ENCODE peak calls at places on chromosomes 1 and 21, in five cellular contexts. One of them, this sample, is unnamed.

GRCh38 chr1:56437959-56438358 is 141.4 kb downstream of the PLPP3 start:
- DNase-seq in NCI-H187: no peak
- DNase-seq in cardiac fibroblast: no peak
- DNase-seq in KBM-7: no peak
- DNase-seq in A549: no peak
- DNase-seq in this sample: no peak

GRCh38 chr1:177200290-177200689 is 29.5 kb downstream of the BRINP2 start:
- DNase-seq in NCI-H187: no peak
- DNase-seq in cardiac fibroblast: no peak
- DNase-seq in KBM-7: no peak
- DNase-seq in A549: no peak
- DNase-seq in this sample: no peak

GRCh38 chr1:68799096-68799495 is 302.2 kb upstream of the DEPDC1 start:
- DNase-seq in NCI-H187: no peak
- DNase-seq in cardiac fibroblast: no peak
- DNase-seq in KBM-7: no peak
- DNase-seq in A549: no peak
- DNase-seq in this sample: no peak

GRCh38 chr1:154502742-154503111 is 515 bp upstream of the SHE start:
- DNase-seq in NCI-H187: no peak
- DNase-seq in cardiac fibroblast: no peak
- DNase-seq in KBM-7: no peak
- DNase-seq in A549: no peak
- DNase-seq in this sample: no peak

GRCh38 chr21:31725202-31725840 is 6.6 kb downstream of the SCAF4 start:
- DNase-seq in NCI-H187: no peak
- DNase-seq in cardiac fibroblast: no peak
- DNase-seq in KBM-7: no peak
- DNase-seq in A549: no peak
- DNase-seq in this sample: no peak

GRCh38 chr21:42193721-42194120 is 25.2 kb upstream of the ABCG1 start:
- DNase-seq in NCI-H187: no peak
- DNase-seq in cardiac fibroblast: no peak
- DNase-seq in KBM-7: no peak
- DNase-seq in A549: no peak
- DNase-seq in this sample: no peak

GRCh38 chr1:7421471-7422075 is 349.5 kb upstream of the VAMP3 start:
- DNase-seq in NCI-H187: no peak
- DNase-seq in cardiac fibroblast: no peak
- DNase-seq in KBM-7: no peak
- DNase-seq in A549: no peak
- DNase-seq in this sample: no peak

GRCh38 chr1:199404191-199404590 is 623.3 kb upstream of the NR5A2 start:
- DNase-seq in NCI-H187: no peak
- DNase-seq in cardiac fibroblast: peak; percentile 12
- DNase-seq in KBM-7: no peak
- DNase-seq in A549: no peak
- DNase-seq in this sample: peak; percentile 75

GRCh38 chr1:155981266-155982088 is 3.1 kb upstream of the ARHGEF2 start:
- DNase-seq in NCI-H187: no peak
- DNase-seq in cardiac fibroblast: peak; percentile 85
- DNase-seq in KBM-7: peak; percentile 73
- DNase-seq in A549: no peak
- DNase-seq in this sample: no peak

GRCh38 chr1:8421721-8422120 is 103.8 kb downstream of the SLC45A1 start:
- DNase-seq in NCI-H187: no peak
- DNase-seq in cardiac fibroblast: peak; percentile 36
- DNase-seq in KBM-7: no peak
- DNase-seq in A549: no peak
- DNase-seq in this sample: no peak

GRCh38 chr1:111204211-111204883 is 3.9 kb upstream of the DENND2D start:
- DNase-seq in NCI-H187: no peak
- DNase-seq in cardiac fibroblast: no peak
- DNase-seq in KBM-7: no peak
- DNase-seq in A549: peak; percentile 10
- DNase-seq in this sample: no peak

GRCh38 chr1:170134126-170134525 is 11.6 kb upstream of the NTMT2 start:
- DNase-seq in NCI-H187: no peak
- DNase-seq in cardiac fibroblast: no peak
- DNase-seq in KBM-7: no peak
- DNase-seq in A549: no peak
- DNase-seq in this sample: no peak

GRCh38 chr1:184910596-184910995 is 63.7 kb downstream of the NIBAN1 start:
- DNase-seq in NCI-H187: no peak
- DNase-seq in cardiac fibroblast: peak; percentile 80
- DNase-seq in KBM-7: no peak
- DNase-seq in A549: no peak
- DNase-seq in this sample: no peak

GRCh38 chr1:95084317-95085176 is 11.8 kb upstream of the ALG14 start:
- DNase-seq in NCI-H187: no peak
- DNase-seq in cardiac fibroblast: peak; percentile 41
- DNase-seq in KBM-7: peak; percentile 41
- DNase-seq in A549: peak; percentile 46
- DNase-seq in this sample: peak; percentile 11

GRCh38 chr1:243421784-243422183 is 165.9 kb downstream of the SDCCAG8 start:
- DNase-seq in NCI-H187: no peak
- DNase-seq in cardiac fibroblast: peak; percentile 71
- DNase-seq in KBM-7: peak; percentile 84
- DNase-seq in A549: peak; percentile 46
- DNase-seq in this sample: peak; percentile 77

GRCh38 chr1:86965012-86965826 is 50.8 kb downstream of the HS2ST1 start:
- DNase-seq in NCI-H187: no peak
- DNase-seq in cardiac fibroblast: peak; percentile 67
- DNase-seq in KBM-7: peak; percentile 62
- DNase-seq in A549: peak; percentile 31
- DNase-seq in this sample: no peak

GRCh38 chr21:46092026-46092764 is 5.7 kb upstream of the COL6A2 start:
- DNase-seq in NCI-H187: no peak
- DNase-seq in cardiac fibroblast: peak; percentile 98
- DNase-seq in KBM-7: no peak
- DNase-seq in A549: no peak
- DNase-seq in this sample: no peak

GRCh38 chr1:51410568-51411460 is 80.5 kb upstream of the TTC39A start:
- DNase-seq in NCI-H187: no peak
- DNase-seq in cardiac fibroblast: peak; percentile 34
- DNase-seq in KBM-7: no peak
- DNase-seq in A549: no peak
- DNase-seq in this sample: no peak

GRCh38 chr1:19635646-19636045 is 8.5 kb upstream of the NBL1 start:
- DNase-seq in NCI-H187: no peak
- DNase-seq in cardiac fibroblast: no peak
- DNase-seq in KBM-7: no peak
- DNase-seq in A549: no peak
- DNase-seq in this sample: no peak

GRCh38 chr1:10637833-10638558 is 158.4 kb downstream of the CASZ1 start:
- DNase-seq in NCI-H187: no peak
- DNase-seq in cardiac fibroblast: no peak
- DNase-seq in KBM-7: no peak
- DNase-seq in A549: no peak
- DNase-seq in this sample: no peak

GRCh38 chr1:56508523-56508983 is 70.8 kb downstream of the PLPP3 start:
- DNase-seq in NCI-H187: no peak
- DNase-seq in cardiac fibroblast: peak; percentile 47
- DNase-seq in KBM-7: no peak
- DNase-seq in A549: peak; percentile 18
- DNase-seq in this sample: no peak

GRCh38 chr1:19535214-19535613 is 49.9 kb upstream of the CAPZB start:
- DNase-seq in NCI-H187: no peak
- DNase-seq in cardiac fibroblast: no peak
- DNase-seq in KBM-7: no peak
- DNase-seq in A549: no peak
- DNase-seq in this sample: no peak

GRCh38 chr1:2232916-2233438 is 4.9 kb downstream of the SKI start:
- DNase-seq in NCI-H187: no peak
- DNase-seq in cardiac fibroblast: peak; percentile 15
- DNase-seq in KBM-7: no peak
- DNase-seq in A549: no peak
- DNase-seq in this sample: peak; percentile 27

GRCh38 chr1:89974701-89975470 is 20.0 kb upstream of the ZNF326 start:
- DNase-seq in NCI-H187: no peak
- DNase-seq in cardiac fibroblast: peak; percentile 72
- DNase-seq in KBM-7: no peak
- DNase-seq in A549: peak; percentile 78
- DNase-seq in this sample: no peak

GRCh38 chr1:11741482-11741881 is 5.5 kb downstream of the AGTRAP start:
- DNase-seq in NCI-H187: no peak
- DNase-seq in cardiac fibroblast: no peak
- DNase-seq in KBM-7: no peak
- DNase-seq in A549: no peak
- DNase-seq in this sample: no peak

GRCh38 chr21:34817821-34818662 is 149.2 kb downstream of the CLIC6 start:
- DNase-seq in NCI-H187: no peak
- DNase-seq in cardiac fibroblast: no peak
- DNase-seq in KBM-7: no peak
- DNase-seq in A549: no peak
- DNase-seq in this sample: no peak

GRCh38 chr1:243979396-243979795 is 71.7 kb upstream of the ZBTB18 start:
- DNase-seq in NCI-H187: no peak
- DNase-seq in cardiac fibroblast: no peak
- DNase-seq in KBM-7: no peak
- DNase-seq in A549: no peak
- DNase-seq in this sample: no peak

GRCh38 chr1:156709743-156710489 is 4.5 kb upstream of the CRABP2 start:
- DNase-seq in NCI-H187: no peak
- DNase-seq in cardiac fibroblast: peak; percentile 51
- DNase-seq in KBM-7: no peak
- DNase-seq in A549: peak; percentile 29
- DNase-seq in this sample: peak; percentile 65

GRCh38 chr1:164635784-164636729 is 77.1 kb downstream of the PBX1 start:
- DNase-seq in NCI-H187: no peak
- DNase-seq in cardiac fibroblast: no peak
- DNase-seq in KBM-7: no peak
- DNase-seq in A549: peak; percentile 45
- DNase-seq in this sample: peak; percentile 45